ENCODE peak calls at places on chromosomes 13 and 19, in five cellular contexts. T is NCI-H1436, Q is LoVo, E is T-helper 1 cell, I is caudate nucleus. J is an unnamed sample.

GRCh38 chr13:64154514-64154913 is 2738.9 kb upstream of the PCDH20 start:
- DNase-seq in T (no peak), Q (no peak), E (no peak), I (no peak), J (no peak)

GRCh38 chr13:113374511-113375175 is 10.7 kb upstream of the GRTP1 start:
- DNase-seq in T (no peak), Q (no peak), E (no peak), I (no peak), J (no peak)

GRCh38 chr13:113552786-113553540 is 31.6 kb upstream of the TFDP1 start:
- DNase-seq in T (no peak), Q (no peak), E (no peak), I (no peak), J (no peak)

GRCh38 chr19:40143612-40144011 is 47.6 kb upstream of the MAP3K10 start:
- DNase-seq in T (no peak), Q (no peak), E (peak), I (no peak), J (no peak)

GRCh38 chr13:26616126-26616525 is 58.6 kb downstream of the WASF3 start:
- DNase-seq in T (no peak), Q (peak), E (no peak), I (no peak), J (no peak)

GRCh38 chr13:90675129-90675528 is 672.4 kb upstream of the MIR17HG start:
- DNase-seq in T (no peak), Q (no peak), E (no peak), I (no peak), J (no peak)

GRCh38 chr13:54029226-54029625 is 1000.6 kb downstream of the OLFM4 start:
- DNase-seq in T (no peak), Q (peak), E (no peak), I (no peak), J (no peak)

GRCh38 chr19:8585894-8586750 is 8.9 kb upstream of the MYO1F start:
- DNase-seq in T (peak), Q (no peak), E (peak), I (no peak), J (peak)

GRCh38 chr13:63481334-63481733 is 2065.7 kb upstream of the PCDH20 start:
- DNase-seq in T (no peak), Q (no peak), E (no peak), I (no peak), J (no peak)

GRCh38 chr19:2321565-2322283 is 6.7 kb downstream of the LSM7 start:
- DNase-seq in T (no peak), Q (no peak), E (no peak), I (no peak), J (no peak)

GRCh38 chr13:33349996-33350826 is 64.7 kb upstream of the STARD13 start:
- DNase-seq in T (no peak), Q (peak), E (no peak), I (peak), J (no peak)

GRCh38 chr19:45357445-45357783 is 13.0 kb downstream of the ERCC2 start:
- DNase-seq in T (no peak), Q (no peak), E (no peak), I (no peak), J (no peak)

GRCh38 chr19:54418930-54419800 is 3.9 kb downstream of the TTYH1 start:
- DNase-seq in T (no peak), Q (no peak), E (no peak), I (no peak), J (no peak)

GRCh38 chr19:18639706-18640105 is 2.9 kb downstream of the KLHL26 start:
- DNase-seq in T (no peak), Q (no peak), E (no peak), I (no peak), J (no peak)

GRCh38 chr13:112783135-112783945 is 93.5 kb downstream of the ATP11A start:
- DNase-seq in T (no peak), Q (no peak), E (no peak), I (no peak), J (no peak)

GRCh38 chr19:58346961-58347929 is 6.0 kb downstream of the A1BG start:
- DNase-seq in T (peak), Q (no peak), E (peak), I (peak), J (peak)

GRCh38 chr13:48536851-48537250 is 4.0 kb upstream of the RCBTB2 start:
- DNase-seq in T (no peak), Q (no peak), E (no peak), I (no peak), J (no peak)

GRCh38 chr13:50797081-50797480 is 46.4 kb downstream of the DLEU7 start:
- DNase-seq in T (no peak), Q (no peak), E (no peak), I (no peak), J (no peak)

GRCh38 chr13:95301135-95301946 is at the start of gene ABCC4:
- DNase-seq in T (peak), Q (peak), E (peak), I (peak), J (peak)

GRCh38 chr19:39671739-39672363 is 16.1 kb downstream of the LGALS16 start:
- DNase-seq in T (peak), Q (peak), E (peak), I (peak), J (peak)

GRCh38 chr13:26946675-26947342 is 186.2 kb upstream of the GPR12 start:
- DNase-seq in T (peak), Q (peak), E (no peak), I (no peak), J (peak)

GRCh38 chr19:6801397-6802086 is 29.0 kb downstream of the VAV1 start:
- DNase-seq in T (peak), Q (no peak), E (peak), I (no peak), J (no peak)

GRCh38 chr13:24208314-24208713 is 47.8 kb downstream of the SPATA13 start:
- DNase-seq in T (no peak), Q (peak), E (no peak), I (peak), J (no peak)

GRCh38 chr13:45331981-45332830 is 8.8 kb downstream of the TPT1 start:
- DNase-seq in T (no peak), Q (no peak), E (no peak), I (no peak), J (no peak)

GRCh38 chr19:42311612-42312160 is 1.4 kb upstream of the TMEM145 start:
- DNase-seq in T (no peak), Q (no peak), E (no peak), I (peak), J (peak)

GRCh38 chr19:1401138-1401888 is at the start of gene GAMT:
- DNase-seq in T (peak), Q (no peak), E (peak), I (peak), J (no peak)

GRCh38 chr13:97588993-97589392 is 155.0 kb downstream of the RAP2A start:
- DNase-seq in T (no peak), Q (no peak), E (no peak), I (no peak), J (no peak)

GRCh38 chr19:16594131-16594586 is 21.9 kb upstream of the SLC35E1 start:
- DNase-seq in T (no peak), Q (no peak), E (peak), I (no peak), J (no peak)

GRCh38 chr19:17450264-17451075 is 2.0 kb upstream of the TMEM221 start:
- DNase-seq in T (no peak), Q (peak), E (no peak), I (no peak), J (no peak)

GRCh38 chr19:47419037-47419783 is at the start of gene MEIS3:
- DNase-seq in T (no peak), Q (no peak), E (no peak), I (no peak), J (no peak)

GRCh38 chr19:39422020-39422419 is 9.6 kb downstream of the PLEKHG2 start:
- DNase-seq in T (no peak), Q (no peak), E (no peak), I (no peak), J (no peak)